ENCODE peak calls at places on chromosomes 16 and 17, in ten cellular contexts. F, Z, E, I, D, Q, O, N, W and L are unnamed samples.

GRCh38 chr17:63474914-63475460 is 1.9 kb upstream of the ACE start:
- DNase-seq in F (no peak), Z (no peak), E (peak), I (no peak), D (no peak), Q (no peak), O (no peak), N (no peak), W (no peak), L (no peak)

GRCh38 chr16:87172632-87173031 is 144.6 kb downstream of the C16orf95 start:
- DNase-seq in F (no peak), Z (no peak), E (peak), I (no peak), D (no peak), Q (no peak), O (no peak), N (no peak), W (no peak), L (no peak)

GRCh38 chr17:63917646-63918045 is 993 bp downstream of the GH1 start:
- DNase-seq in F (no peak), Z (no peak), E (no peak), I (peak), D (no peak), Q (no peak), O (no peak), N (no peak), W (no peak), L (no peak)

GRCh38 chr16:55328611-55329569 is 4.9 kb downstream of the IRX6 start:
- DNase-seq in F (no peak), Z (no peak), E (no peak), I (peak), D (no peak), Q (no peak), O (no peak), N (no peak), W (peak), L (no peak)

GRCh38 chr16:68059804-68060203 is 25.4 kb upstream of the NFATC3 start:
- DNase-seq in F (no peak), Z (no peak), E (no peak), I (no peak), D (no peak), Q (no peak), O (no peak), N (no peak), W (no peak), L (no peak)

GRCh38 chr17:18043491-18043890 is 4.3 kb downstream of the GID4 start:
- DNase-seq in F (no peak), Z (no peak), E (no peak), I (no peak), D (no peak), Q (no peak), O (no peak), N (no peak), W (no peak), L (no peak)

GRCh38 chr17:57281887-57282653 is 25.7 kb downstream of the MSI2 start:
- DNase-seq in F (no peak), Z (no peak), E (peak), I (no peak), D (no peak), Q (no peak), O (peak), N (no peak), W (no peak), L (no peak)

GRCh38 chr17:60926466-60927183 is 249.0 kb downstream of the BCAS3 start:
- DNase-seq in F (no peak), Z (no peak), E (no peak), I (no peak), D (no peak), Q (no peak), O (no peak), N (no peak), W (no peak), L (no peak)

GRCh38 chr16:4393243-4393606 is 21.6 kb downstream of the VASN start:
- DNase-seq in F (no peak), Z (no peak), E (peak), I (no peak), D (peak), Q (no peak), O (no peak), N (no peak), W (no peak), L (no peak)

GRCh38 chr17:17702370-17702769 is 21.1 kb downstream of the RAI1 start:
- DNase-seq in F (no peak), Z (no peak), E (no peak), I (no peak), D (no peak), Q (no peak), O (no peak), N (no peak), W (no peak), L (no peak)

GRCh38 chr16:57643166-57643813 is 14.9 kb downstream of the ADGRG1 start:
- DNase-seq in F (no peak), Z (no peak), E (peak), I (no peak), D (peak), Q (no peak), O (peak), N (no peak), W (no peak), L (no peak)

GRCh38 chr17:82450357-82451106 is at the start of gene CYBC1:
- DNase-seq in F (peak), Z (peak), E (peak), I (peak), D (peak), Q (peak), O (peak), N (peak), W (peak), L (peak)

GRCh38 chr16:6211644-6212043 is 1114.0 kb upstream of the EEF2KMT start:
- DNase-seq in F (no peak), Z (no peak), E (no peak), I (no peak), D (no peak), Q (no peak), O (no peak), N (no peak), W (no peak), L (no peak)

GRCh38 chr16:3106205-3106928 is 6.0 kb upstream of the ZNF205 start:
- DNase-seq in F (peak), Z (no peak), E (peak), I (peak), D (peak), Q (peak), O (peak), N (peak), W (peak), L (peak)

GRCh38 chr16:28168991-28169554 is 42.7 kb downstream of the XPO6 start:
- DNase-seq in F (no peak), Z (no peak), E (no peak), I (no peak), D (no peak), Q (no peak), O (no peak), N (no peak), W (no peak), L (no peak)

GRCh38 chr16:13186813-13187212 is 285.4 kb downstream of the SHISA9 start:
- DNase-seq in F (no peak), Z (no peak), E (no peak), I (no peak), D (no peak), Q (no peak), O (no peak), N (no peak), W (no peak), L (no peak)

GRCh38 chr16:90046971-90047713 is 27.9 kb upstream of the DBNDD1 start:
- DNase-seq in F (no peak), Z (no peak), E (peak), I (peak), D (peak), Q (peak), O (peak), N (peak), W (peak), L (peak)

GRCh38 chr16:35637683-35638082 is 2178.3 kb downstream of the TP53TG3F start:
- DNase-seq in F (no peak), Z (no peak), E (no peak), I (no peak), D (no peak), Q (no peak), O (no peak), N (no peak), W (no peak), L (no peak)

GRCh38 chr16:3745751-3746355 is 28.5 kb upstream of the TRAP1 start:
- DNase-seq in F (no peak), Z (no peak), E (peak), I (no peak), D (no peak), Q (peak), O (no peak), N (no peak), W (no peak), L (no peak)

GRCh38 chr16:9091867-9092281 is 430 bp downstream of the HAPSTR1 start:
- DNase-seq in F (no peak), Z (no peak), E (peak), I (peak), D (peak), Q (no peak), O (peak), N (peak), W (no peak), L (peak)

GRCh38 chr16:31713071-31713944 is 160.3 kb upstream of the ZNF267 start:
- DNase-seq in F (peak), Z (peak), E (peak), I (peak), D (peak), Q (peak), O (peak), N (peak), W (peak), L (peak)

GRCh38 chr16:31712064-31712540 is 161.5 kb upstream of the ZNF267 start:
- DNase-seq in F (no peak), Z (no peak), E (peak), I (no peak), D (no peak), Q (no peak), O (no peak), N (no peak), W (no peak), L (peak)

GRCh38 chr16:31715915-31716314 is 157.7 kb upstream of the ZNF267 start:
- DNase-seq in F (no peak), Z (no peak), E (peak), I (no peak), D (no peak), Q (no peak), O (no peak), N (no peak), W (no peak), L (peak)

GRCh38 chr16:31714899-31715504 is 158.6 kb upstream of the ZNF267 start:
- DNase-seq in F (no peak), Z (no peak), E (peak), I (no peak), D (no peak), Q (no peak), O (no peak), N (no peak), W (no peak), L (no peak)

DNA sequence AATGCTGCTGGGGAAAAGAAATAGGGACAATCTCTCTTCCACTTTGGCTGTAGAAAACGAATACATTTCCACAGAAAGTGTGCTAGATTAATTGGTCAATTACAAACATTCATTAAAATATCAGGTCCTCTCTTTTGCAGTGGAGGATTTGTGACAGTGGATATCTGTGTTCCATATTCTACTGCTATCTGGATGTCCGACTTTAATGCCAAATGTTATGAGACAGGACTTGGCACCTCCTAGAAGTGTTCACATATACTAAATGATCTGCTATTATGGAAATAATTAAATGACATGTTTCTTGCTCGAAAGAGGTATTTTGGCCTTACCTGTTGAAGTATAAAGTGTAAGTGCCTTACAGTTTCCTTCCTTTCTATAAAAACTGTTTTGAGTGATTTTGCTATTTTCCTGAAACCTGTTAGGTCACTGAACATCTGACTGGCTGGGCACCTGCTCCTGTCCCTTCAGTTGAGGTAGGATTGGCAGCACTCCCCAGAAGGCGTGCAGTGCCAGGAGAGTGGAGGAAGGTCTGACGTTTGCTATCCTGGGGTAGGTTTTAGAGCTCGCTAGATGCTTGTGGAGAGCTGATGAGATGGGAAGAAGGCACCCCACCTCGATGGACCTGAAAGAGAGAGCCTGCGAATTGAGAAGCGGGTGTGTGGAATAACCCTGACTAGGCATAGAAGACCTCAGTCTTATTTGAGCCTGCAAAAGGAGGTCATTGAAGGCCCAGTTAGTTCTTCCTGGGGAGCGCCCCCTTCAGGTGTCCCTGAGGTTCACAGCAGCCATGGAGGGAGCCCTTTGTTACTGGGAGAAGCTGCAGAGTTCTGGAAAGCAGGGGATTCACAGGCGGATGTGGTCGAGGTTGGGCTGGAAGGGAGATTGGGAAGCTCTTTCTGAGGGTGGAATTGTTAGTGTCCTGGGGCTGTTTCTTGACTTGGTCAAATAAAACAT is 159.4 kb upstream of the ZNF267 start:
- DNase-seq in F (no peak), Z (no peak), E (peak), I (no peak), D (no peak), Q (no peak), O (no peak), N (no peak), W (no peak), L (no peak)
- TF ChIP-seq CTCF in F (peak), Z (peak), E (peak), I (no peak), D (peak), Q (no peak), O (no peak), N (no peak), W (no peak), L (no peak)

GRCh38 chr17:75394332-75394918 is 11.1 kb downstream of the GRB2 start:
- DNase-seq in F (no peak), Z (no peak), E (peak), I (no peak), D (no peak), Q (no peak), O (no peak), N (no peak), W (no peak), L (no peak)
- TF ChIP-seq CTCF in F (no peak), Z (no peak), E (no peak), I (no peak), D (no peak), Q (no peak), O (no peak), N (no peak), W (no peak), L (no peak)

GRCh38 chr16:73230651-73231050 is 182.7 kb upstream of the ZFHX3 start:
- DNase-seq in F (no peak), Z (no peak), E (no peak), I (no peak), D (no peak), Q (no peak), O (no peak), N (no peak), W (no peak), L (no peak)

GRCh38 chr16:73231379-73231778 is 183.5 kb upstream of the ZFHX3 start:
- DNase-seq in F (no peak), Z (no peak), E (no peak), I (no peak), D (no peak), Q (no peak), O (no peak), N (no peak), W (no peak), L (no peak)

GRCh38 chr16:73225983-73226382 is 178.1 kb upstream of the ZFHX3 start:
- DNase-seq in F (no peak), Z (no peak), E (no peak), I (no peak), D (no peak), Q (no peak), O (no peak), N (no peak), W (no peak), L (no peak)

GRCh38 chr16:73228649-73229048 is 180.7 kb upstream of the ZFHX3 start:
- DNase-seq in F (no peak), Z (no peak), E (no peak), I (no peak), D (peak), Q (no peak), O (no peak), N (peak), W (no peak), L (no peak)

DNA sequence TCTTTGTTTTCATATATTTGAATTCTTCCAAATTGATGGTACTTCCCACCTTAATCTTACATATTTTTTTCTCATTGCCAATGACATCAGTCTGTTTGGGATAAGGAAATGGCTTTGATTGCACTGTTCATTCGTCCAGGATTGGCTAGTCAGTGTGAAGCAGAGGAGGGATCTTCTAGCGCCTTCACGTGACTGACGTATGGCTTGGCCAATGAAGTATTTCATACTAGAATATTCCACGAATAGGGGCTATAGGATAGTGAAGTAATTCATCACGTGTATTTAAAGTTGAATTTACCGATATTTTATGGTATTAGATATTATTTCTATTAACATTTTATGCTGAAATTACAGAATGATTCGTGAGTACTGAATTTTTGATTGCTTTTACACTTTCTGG is 178.7 kb upstream of the ZFHX3 start:
- DNase-seq in F (no peak), Z (no peak), E (no peak), I (no peak), D (no peak), Q (no peak), O (peak), N (no peak), W (no peak), L (no peak)
- TF ChIP-seq CTCF in F (no peak), Z (no peak), E (no peak), I (no peak), D (no peak), Q (no peak), O (no peak), N (no peak), W (no peak), L (no peak)

GRCh38 chr17:29862127-29862526 is 67.9 kb downstream of the SSH2 start:
- DNase-seq in F (no peak), Z (no peak), E (no peak), I (no peak), D (no peak), Q (no peak), O (no peak), N (no peak), W (no peak), L (no peak)

GRCh38 chr17:29866746-29867404 is 63.2 kb downstream of the SSH2 start:
- DNase-seq in F (no peak), Z (no peak), E (no peak), I (no peak), D (no peak), Q (no peak), O (no peak), N (no peak), W (no peak), L (no peak)

GRCh38 chr17:29870836-29871430 is 59.1 kb downstream of the SSH2 start:
- DNase-seq in F (no peak), Z (no peak), E (no peak), I (no peak), D (peak), Q (no peak), O (no peak), N (no peak), W (no peak), L (no peak)

GRCh38 chr17:29862951-29863350 is 67.1 kb downstream of the SSH2 start:
- DNase-seq in F (no peak), Z (no peak), E (no peak), I (no peak), D (peak), Q (no peak), O (no peak), N (no peak), W (no peak), L (no peak)

GRCh38 chr17:29867643-29868181 is 62.3 kb downstream of the SSH2 start:
- DNase-seq in F (no peak), Z (no peak), E (no peak), I (no peak), D (no peak), Q (no peak), O (no peak), N (no peak), W (no peak), L (no peak)
- TF ChIP-seq CTCF in F (no peak), Z (no peak), E (no peak), I (no peak), D (peak), Q (no peak), O (peak), N (peak), W (no peak), L (no peak)

GRCh38 chr16:53061701-53062159 is 6.9 kb downstream of the CHD9 start:
- DNase-seq in F (no peak), Z (peak), E (no peak), I (peak), D (no peak), Q (no peak), O (no peak), N (peak), W (no peak), L (peak)
- TF ChIP-seq CTCF in F (no peak), Z (peak), E (no peak), I (no peak), D (no peak), Q (no peak), O (no peak), N (no peak), W (no peak), L (no peak)

DNA sequence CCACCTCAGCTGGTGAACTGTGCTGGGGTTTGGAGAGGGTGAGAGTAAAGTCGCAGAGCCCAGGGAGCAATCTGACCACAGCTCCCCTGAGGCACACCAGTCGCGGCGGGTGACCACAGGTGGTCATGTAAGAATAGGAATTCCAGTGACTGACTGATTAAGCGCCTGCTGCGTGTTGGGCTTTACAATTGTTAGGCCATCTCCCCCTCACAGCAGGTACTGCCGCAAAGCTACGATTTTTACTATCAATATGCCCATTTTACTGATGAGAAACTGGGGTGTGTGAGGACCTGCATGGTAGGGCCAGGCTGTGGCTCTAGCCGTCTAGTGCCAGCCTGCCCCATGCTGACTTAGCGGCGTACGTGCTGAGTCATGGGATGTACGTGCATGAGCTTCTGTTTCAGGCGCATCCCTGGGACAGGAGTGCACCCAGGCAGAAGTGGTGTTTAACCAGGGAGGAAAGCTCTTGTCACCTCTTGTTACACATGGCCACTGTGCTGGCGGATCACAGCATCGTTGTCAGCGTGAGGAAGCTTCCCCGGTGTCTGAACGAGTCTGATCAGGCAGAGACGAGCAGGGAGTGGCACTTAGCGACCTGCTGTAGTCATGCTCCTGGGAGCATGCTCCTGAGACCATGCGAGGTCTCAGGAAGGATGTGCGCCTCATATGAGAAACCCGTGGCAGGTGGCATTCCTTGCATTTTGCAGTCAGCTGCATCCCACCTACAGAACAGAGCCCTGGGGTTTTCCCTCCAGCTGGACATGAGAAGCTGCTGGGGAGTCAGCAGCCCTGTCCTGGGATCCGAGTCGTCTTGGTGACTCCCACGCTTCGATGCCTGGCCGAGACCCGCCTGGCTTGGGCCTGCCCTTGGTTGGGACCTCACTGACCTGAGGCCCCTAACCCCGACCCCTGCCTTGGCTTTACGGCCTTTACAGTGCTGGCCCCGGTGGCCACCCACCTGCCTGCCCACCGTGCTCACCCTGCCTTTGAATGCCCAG is 163.7 kb upstream of the CHMP6 start:
- DNase-seq in F (no peak), Z (no peak), E (peak), I (no peak), D (no peak), Q (no peak), O (no peak), N (no peak), W (peak), L (no peak)
- TF ChIP-seq CTCF in F (no peak), Z (no peak), E (no peak), I (no peak), D (no peak), Q (no peak), O (no peak), N (no peak), W (no peak), L (no peak)

GRCh38 chr16:85605912-85606841 is 6.9 kb upstream of the GSE1 start:
- DNase-seq in F (no peak), Z (no peak), E (no peak), I (no peak), D (no peak), Q (no peak), O (no peak), N (no peak), W (no peak), L (no peak)
- TF ChIP-seq CTCF in F (no peak), Z (no peak), E (no peak), I (no peak), D (no peak), Q (no peak), O (no peak), N (no peak), W (no peak), L (no peak)